ENCODE peak calls at places on chromosomes 2 and 18, in ten cellular contexts. Q is T follicular helper cell; J is glutamatergic neuron; U is tibial artery; W is left ventricle myocardium inferior; P is RKO; D is NCI-H446; N is Ammon's horn; K is RWPE1; X is stimulated activated CD4-positive, alpha-beta T cell treated with anti-CD3 and anti-CD28 coated beads, Interleukin-2, amount 100 ng/mL, for 24 hours. C is an unnamed sample.

GRCh38 chr2:25712455-25712854 is 39.1 kb upstream of the DTNB start:
- DNase-seq in Q (no peak), J (no peak), U (no peak), W (no peak), P (no peak), D (no peak), N (no peak), K (no peak), X (no peak), C (no peak)

GRCh38 chr2:216696751-216697560 is 1.6 kb upstream of the IGFBP5 start:
- DNase-seq in Q (no peak), J (no peak), U (no peak), W (no peak), P (peak), D (peak), N (no peak), K (no peak), X (no peak), C (peak)

GRCh38 chr2:105102963-105103421 is 65.1 kb downstream of the MRPS9 start:
- DNase-seq in Q (no peak), J (no peak), U (no peak), W (no peak), P (peak), D (no peak), N (no peak), K (peak), X (no peak), C (no peak)

GRCh38 chr2:196230051-196230450 is 58.7 kb upstream of the STK17B start:
- DNase-seq in Q (peak), J (no peak), U (no peak), W (no peak), P (no peak), D (no peak), N (no peak), K (no peak), X (peak), C (no peak)

GRCh38 chr2:14126846-14127245 is 505.7 kb upstream of the LRATD1 start:
- DNase-seq in Q (no peak), J (no peak), U (no peak), W (no peak), P (no peak), D (no peak), N (no peak), K (no peak), X (no peak), C (no peak)

GRCh38 chr2:79985145-79985544 is 319.4 kb downstream of the LRRTM1 start:
- DNase-seq in Q (no peak), J (no peak), U (no peak), W (no peak), P (no peak), D (no peak), N (no peak), K (no peak), X (no peak), C (no peak)

GRCh38 chr2:15281681-15282080 is 279.5 kb downstream of the NBAS start:
- DNase-seq in Q (no peak), J (no peak), U (no peak), W (no peak), P (no peak), D (no peak), N (no peak), K (no peak), X (no peak), C (no peak)

GRCh38 chr2:25161055-25161781 is 7.2 kb downstream of the POMC start:
- DNase-seq in Q (peak), J (no peak), U (peak), W (peak), P (no peak), D (no peak), N (no peak), K (no peak), X (peak), C (no peak)

GRCh38 chr18:11990541-11990940 is 9.2 kb downstream of the IMPA2 start:
- DNase-seq in Q (no peak), J (no peak), U (no peak), W (no peak), P (no peak), D (no peak), N (no peak), K (no peak), X (no peak), C (no peak)

GRCh38 chr18:69956037-69956436 is 8.4 kb upstream of the CD226 start:
- DNase-seq in Q (no peak), J (no peak), U (no peak), W (no peak), P (no peak), D (no peak), N (no peak), K (no peak), X (no peak), C (no peak)

GRCh38 chr2:10267551-10268465 is 34.9 kb upstream of the HPCAL1 start:
- DNase-seq in Q (no peak), J (peak), U (peak), W (peak), P (no peak), D (no peak), N (no peak), K (no peak), X (no peak), C (no peak)

GRCh38 chr2:181466661-181467576 is 9.7 kb downstream of the ITGA4 start:
- DNase-seq in Q (peak), J (peak), U (peak), W (peak), P (peak), D (peak), N (peak), K (peak), X (peak), C (peak)

GRCh38 chr2:55519908-55520885 is 679 bp downstream of the CFAP36 start:
- DNase-seq in Q (peak), J (peak), U (no peak), W (no peak), P (peak), D (peak), N (peak), K (peak), X (peak), C (peak)

GRCh38 chr18:26164571-26164970 is 30.9 kb downstream of the PSMA8 start:
- DNase-seq in Q (no peak), J (no peak), U (no peak), W (no peak), P (no peak), D (no peak), N (no peak), K (no peak), X (no peak), C (no peak)

GRCh38 chr2:46876741-46877384 is 38.7 kb downstream of the MCFD2 start:
- DNase-seq in Q (no peak), J (peak), U (no peak), W (peak), P (peak), D (peak), N (peak), K (peak), X (no peak), C (peak)

GRCh38 chr18:36544036-36544725 is 246.7 kb downstream of the FHOD3 start:
- DNase-seq in Q (no peak), J (no peak), U (peak), W (no peak), P (no peak), D (peak), N (peak), K (peak), X (no peak), C (no peak)

GRCh38 chr2:174527101-174527721 is 40.4 kb upstream of the GPR155 start:
- DNase-seq in Q (no peak), J (no peak), U (no peak), W (no peak), P (no peak), D (no peak), N (no peak), K (no peak), X (no peak), C (no peak)

GRCh38 chr2:62362561-62362960 is 143.4 kb downstream of the TMEM17 start:
- DNase-seq in Q (no peak), J (no peak), U (no peak), W (no peak), P (no peak), D (no peak), N (no peak), K (peak), X (no peak), C (no peak)

GRCh38 chr2:207252416-207252815 is 86.7 kb upstream of the KLF7 start:
- DNase-seq in Q (no peak), J (no peak), U (no peak), W (no peak), P (no peak), D (no peak), N (no peak), K (no peak), X (no peak), C (no peak)

GRCh38 chr2:75489682-75490180 is 71.0 kb downstream of the EVA1A start:
- DNase-seq in Q (no peak), J (no peak), U (no peak), W (no peak), P (no peak), D (no peak), N (no peak), K (peak), X (no peak), C (no peak)

GRCh38 chr2:171522804-171523338 is 597 bp downstream of the CYBRD1 start:
- DNase-seq in Q (no peak), J (peak), U (no peak), W (peak), P (no peak), D (no peak), N (peak), K (peak), X (peak), C (no peak)

C was measured in putamen.